ENCODE peak calls at places on chromosome 17, in six cellular contexts. U is thoracic aorta, X is psoas muscle, Q is GM23338, Z is mucosa of descending colon, B is activated B cell treated with CpG ODN at 0.5 μM for 24 hours. R is an unnamed sample.

GRCh38 chr17:57259817-57260216 is 3.5 kb downstream of the MSI2 start:
- DNase-seq in U (no peak), X (no peak), Q (peak), Z (no peak), B (no peak), R (no peak)

GRCh38 chr17:50939795-50940684 is 73.9 kb upstream of the TOB1 start:
- DNase-seq in U (no peak), X (peak), Q (no peak), Z (peak), B (no peak), R (no peak)

GRCh38 chr17:18995220-18995619 is 9.3 kb downstream of the FAM83G start:
- DNase-seq in U (no peak), X (no peak), Q (no peak), Z (no peak), B (no peak), R (no peak)

GRCh38 chr17:47719411-47720152 is 13.5 kb upstream of the TBX21 start:
- DNase-seq in U (no peak), X (no peak), Q (no peak), Z (no peak), B (no peak), R (no peak)

GRCh38 chr17:18356624-18357023 is 6.7 kb downstream of the SHMT1 start:
- DNase-seq in U (no peak), X (peak), Q (no peak), Z (no peak), B (no peak), R (no peak)

GRCh38 chr17:44210342-44211192 is 8.9 kb downstream of the UBTF start:
- DNase-seq in U (peak), X (peak), Q (peak), Z (peak), B (peak), R (peak)

GRCh38 chr17:63124536-63124935 is 158.5 kb downstream of the TANC2 start:
- DNase-seq in U (no peak), X (no peak), Q (peak), Z (no peak), B (no peak), R (no peak)

GRCh38 chr17:7290685-7291084 is 3.8 kb downstream of the YBX2 start:
- DNase-seq in U (no peak), X (peak), Q (no peak), Z (no peak), B (no peak), R (no peak)

GRCh38 chr17:62725791-62726249 is 82.3 kb downstream of the MARCHF10 start:
- DNase-seq in U (no peak), X (no peak), Q (no peak), Z (no peak), B (no peak), R (no peak)

GRCh38 chr17:78117027-78117981 is 11.3 kb downstream of the TMC6 start:
- DNase-seq in U (no peak), X (peak), Q (peak), Z (peak), B (no peak), R (peak)

GRCh38 chr17:70327723-70328122 is 158.4 kb downstream of the KCNJ2 start:
- DNase-seq in U (no peak), X (no peak), Q (no peak), Z (no peak), B (no peak), R (no peak)

GRCh38 chr17:50541402-50541915 is 5.5 kb upstream of the SPATA20 start:
- DNase-seq in U (no peak), X (no peak), Q (no peak), Z (no peak), B (no peak), R (no peak)

GRCh38 chr17:61196302-61196704 is 203.3 kb upstream of the TBX2 start:
- DNase-seq in U (no peak), X (no peak), Q (no peak), Z (no peak), B (no peak), R (no peak)

DNA sequence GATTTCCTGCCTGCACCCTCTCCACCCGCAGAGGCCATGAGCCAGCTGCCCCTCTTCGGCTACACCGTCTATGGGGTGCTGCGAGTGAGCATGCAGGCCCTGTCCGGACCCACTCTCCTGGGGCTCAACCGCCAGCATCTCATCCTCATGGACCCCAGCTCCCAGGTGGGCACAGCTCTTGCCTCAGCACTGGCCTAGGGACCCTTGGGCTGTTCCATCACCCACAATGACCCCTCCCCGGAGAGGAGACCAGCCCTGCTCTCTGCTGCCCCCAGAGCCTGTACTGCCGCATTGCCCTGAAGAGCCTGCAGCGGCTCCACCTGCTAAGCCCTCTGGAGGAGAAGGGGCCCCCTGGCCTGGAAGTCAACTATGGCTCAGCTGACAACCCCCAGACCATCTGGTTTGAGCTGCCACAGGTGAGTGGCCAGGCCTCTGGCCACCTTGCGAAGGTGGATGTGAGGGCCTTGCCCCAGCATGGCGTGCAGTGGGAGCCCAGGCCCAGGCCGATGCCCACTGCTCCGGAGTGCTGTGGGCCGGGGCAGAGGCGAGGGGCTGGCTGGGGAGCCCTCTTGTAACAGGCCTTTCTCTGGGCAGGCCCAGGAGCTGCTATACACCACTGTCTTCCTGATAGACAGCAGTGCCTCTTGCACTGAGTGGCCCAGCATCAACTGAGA is 7.3 kb upstream of the SMIM5 start:
- DNase-seq in U (no peak), X (no peak), Q (peak), Z (no peak), B (no peak), R (peak)
- TF ChIP-seq CTCF in U (peak), X (peak), Q (peak), Z (peak), B (no peak), R (peak)

GRCh38 chr17:30413109-30413508 is 34.4 kb downstream of the CPD start:
- DNase-seq in U (no peak), X (no peak), Q (no peak), Z (no peak), B (no peak), R (no peak)

GRCh38 chr17:30415491-30415890 is 36.8 kb downstream of the CPD start:
- DNase-seq in U (no peak), X (no peak), Q (no peak), Z (no peak), B (no peak), R (no peak)

DNA sequence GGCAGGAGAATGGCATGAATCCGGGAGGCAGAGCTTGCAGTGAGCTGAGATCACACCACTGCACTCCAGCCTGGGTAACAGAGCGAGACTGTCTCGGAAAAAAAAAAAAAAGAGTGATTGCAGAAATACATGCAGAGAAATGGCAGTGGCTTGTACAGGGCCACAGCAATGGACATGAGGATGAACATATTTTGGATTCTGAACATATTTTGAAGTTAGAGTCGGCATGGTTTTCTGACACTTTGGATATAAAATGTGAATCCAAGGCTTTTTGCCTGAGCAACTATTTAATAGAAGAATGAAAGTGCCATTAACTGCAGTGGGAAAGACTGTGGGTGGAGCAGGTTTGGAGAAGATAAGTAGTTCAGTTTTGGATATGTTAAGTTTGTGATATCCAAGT is 35.8 kb downstream of the CPD start:
- DNase-seq in U (no peak), X (no peak), Q (no peak), Z (no peak), B (no peak), R (no peak)
- TF ChIP-seq CTCF in U (no peak), X (no peak), Q (no peak), Z (no peak), B (no peak), R (no peak)

GRCh38 chr17:5506307-5506706 is 19.9 kb downstream of the MIS12 start:
- DNase-seq in U (no peak), X (no peak), Q (no peak), Z (no peak), B (no peak), R (no peak)
- TF ChIP-seq CTCF in U (no peak), X (no peak), Q (no peak), Z (no peak), B (no peak), R (no peak)

DNA sequence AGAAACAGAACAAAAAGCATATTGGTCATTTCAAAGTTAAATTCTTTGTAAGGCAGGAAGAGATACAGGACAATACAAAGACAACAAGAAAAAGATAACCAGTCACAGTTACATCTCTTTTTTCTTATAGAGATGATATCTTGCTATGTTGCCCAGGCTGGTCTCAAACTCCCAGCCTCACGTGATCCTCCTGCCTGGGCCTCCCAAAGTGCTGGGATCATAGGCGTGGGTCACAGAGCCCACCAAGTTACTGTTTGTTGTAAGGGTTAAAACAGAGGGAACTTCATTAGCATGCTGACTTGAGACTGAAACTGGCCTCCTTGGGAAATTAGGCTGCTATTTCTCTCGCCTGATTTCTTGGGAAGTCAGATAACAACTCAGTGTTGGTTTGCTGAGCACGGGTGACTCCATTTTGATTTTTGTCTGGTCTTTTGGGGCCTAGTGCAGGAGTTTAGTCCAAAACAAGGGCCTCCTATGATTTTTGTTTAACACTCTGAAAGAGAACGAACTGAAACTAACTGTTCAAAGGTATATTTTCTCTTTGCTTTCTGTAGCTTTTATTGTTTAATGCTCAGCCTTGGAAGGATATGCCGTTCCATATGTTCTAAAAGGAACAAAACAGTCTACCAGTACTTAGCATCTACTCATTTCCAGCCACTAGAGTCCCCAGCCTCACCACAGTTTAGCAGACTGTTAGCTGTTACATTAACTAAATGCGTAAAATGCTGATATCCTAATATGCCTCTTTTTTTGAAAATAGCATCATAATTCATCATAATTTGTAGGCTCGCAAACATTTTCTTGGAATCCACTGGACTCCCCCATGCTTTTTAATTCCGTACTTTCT is 31.4 kb upstream of the SEC14L1 start:
- DNase-seq in U (no peak), X (no peak), Q (no peak), Z (no peak), B (no peak), R (no peak)
- TF ChIP-seq CTCF in U (no peak), X (no peak), Q (no peak), Z (no peak), B (no peak), R (no peak)

GRCh38 chr17:39671651-39672521 is 3.6 kb downstream of the PNMT start:
- DNase-seq in U (no peak), X (peak), Q (peak), Z (peak), B (no peak), R (no peak)

GRCh38 chr17:39670746-39671145 is 2.5 kb downstream of the PNMT start:
- DNase-seq in U (no peak), X (peak), Q (no peak), Z (peak), B (no peak), R (no peak)

GRCh38 chr17:39673335-39674081 is 5.3 kb downstream of the PNMT start:
- DNase-seq in U (no peak), X (peak), Q (no peak), Z (no peak), B (no peak), R (no peak)

GRCh38 chr17:39674179-39674578 is 5.9 kb downstream of the PNMT start:
- DNase-seq in U (no peak), X (peak), Q (no peak), Z (no peak), B (no peak), R (no peak)

GRCh38 chr17:39672522-39673334 is 4.5 kb downstream of the PNMT start:
- DNase-seq in U (no peak), X (peak), Q (no peak), Z (peak), B (no peak), R (no peak)
- TF ChIP-seq CTCF in U (no peak), X (no peak), Q (peak), Z (no peak), B (no peak), R (no peak)

DNA sequence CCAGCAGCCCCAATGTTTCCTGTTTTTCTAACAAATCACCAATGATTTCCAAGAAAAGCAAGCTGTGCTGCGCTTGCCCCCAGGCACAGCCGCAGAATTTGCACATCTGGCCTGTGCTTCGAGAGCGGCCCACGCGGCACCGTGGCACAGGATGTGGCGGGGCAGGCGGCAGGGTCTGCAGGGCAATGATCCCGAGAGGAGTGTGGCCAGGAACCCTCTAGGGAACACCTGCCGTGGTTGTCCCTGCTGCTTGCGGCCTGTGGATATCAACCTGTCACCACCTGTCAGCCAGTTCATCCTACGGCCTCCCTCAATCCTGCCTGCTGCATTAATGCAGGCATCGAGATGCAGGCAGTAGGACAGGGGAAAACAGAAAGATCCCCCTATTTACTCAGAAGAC is 24.0 kb downstream of the PIK3R5 start:
- DNase-seq in U (no peak), X (no peak), Q (no peak), Z (peak), B (no peak), R (no peak)
- TF ChIP-seq CTCF in U (no peak), X (no peak), Q (no peak), Z (no peak), B (no peak), R (no peak)

DNA sequence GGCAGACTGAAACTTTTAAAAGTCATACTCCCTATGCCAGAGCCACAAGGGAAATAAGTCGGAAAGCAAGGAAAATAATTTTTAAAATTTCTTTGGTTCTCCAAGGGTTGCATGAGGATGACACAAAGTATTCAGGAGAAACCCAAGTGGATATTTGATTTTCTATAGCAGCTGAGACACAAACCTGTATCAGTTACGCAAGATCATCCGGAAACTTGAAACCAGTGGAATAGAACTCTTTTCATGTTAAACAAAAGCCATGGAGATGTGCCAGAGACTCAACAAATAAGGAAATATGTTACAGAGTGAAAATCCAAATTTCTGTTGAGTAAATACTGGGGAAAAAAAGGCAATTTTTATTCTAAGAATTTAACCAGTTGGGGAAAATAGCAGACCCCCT is 294.7 kb downstream of the KIF2B start:
- DNase-seq in U (no peak), X (no peak), Q (peak), Z (no peak), B (no peak), R (no peak)
- TF ChIP-seq CTCF in U (no peak), X (no peak), Q (no peak), Z (no peak), B (no peak), R (no peak)

DNA sequence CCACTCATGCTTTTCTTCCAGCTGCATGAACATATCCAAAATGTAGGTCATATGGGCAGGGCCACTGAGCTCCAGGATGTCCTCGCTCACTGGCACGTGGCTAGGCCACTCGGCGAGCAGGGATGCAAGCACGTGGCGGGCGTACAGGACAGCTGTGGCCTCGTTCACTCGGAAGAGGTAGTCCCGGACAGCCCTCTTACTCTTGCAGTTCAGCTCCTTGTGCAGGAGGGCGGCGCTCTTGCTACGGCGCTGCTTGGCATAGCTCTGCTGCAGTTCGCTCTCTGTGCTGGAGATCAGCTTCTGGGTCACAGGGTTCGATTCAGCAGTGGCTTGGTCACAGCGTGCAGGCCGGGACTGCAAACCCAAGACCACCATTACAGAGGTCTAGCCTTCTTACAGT is 53.1 kb upstream of the ATP2A3 start:
- DNase-seq in U (no peak), X (no peak), Q (peak), Z (peak), B (no peak), R (no peak)
- TF ChIP-seq CTCF in U (no peak), X (no peak), Q (peak), Z (no peak), B (no peak), R (peak)

R was measured in progenitor cell of endocrine pancreas.